ENCODE peak calls at places on chromosomes 3 and 15, in seven cellular contexts. H, S, B, A, V, U and F are unnamed samples.

GRCh38 chr3:177528306-177529070 is 331.2 kb upstream of the TBL1XR1 start:
- DNase-seq in H (no peak), S (peak), B (no peak), A (no peak), V (no peak), U (no peak), F (no peak)

GRCh38 chr3:139561959-139562676 is 22.6 kb upstream of the RBP1 start:
- DNase-seq in H (no peak), S (peak), B (peak), A (no peak), V (peak), U (peak), F (peak)

GRCh38 chr3:105448338-105448982 is 81.8 kb downstream of the ALCAM start:
- DNase-seq in H (no peak), S (peak), B (peak), A (peak), V (no peak), U (peak), F (no peak)

GRCh38 chr3:186621894-186622650 is 9.2 kb downstream of the AHSG start:
- DNase-seq in H (no peak), S (no peak), B (no peak), A (no peak), V (no peak), U (no peak), F (no peak)

GRCh38 chr3:152724270-152724669 is 110.7 kb upstream of the P2RY1 start:
- DNase-seq in H (no peak), S (no peak), B (no peak), A (no peak), V (no peak), U (no peak), F (no peak)

GRCh38 chr3:108178676-108179075 is 43.5 kb downstream of the IFT57 start:
- DNase-seq in H (no peak), S (peak), B (no peak), A (no peak), V (no peak), U (no peak), F (peak)

GRCh38 chr3:150135321-150135721 is 164.6 kb upstream of the PFN2 start:
- DNase-seq in H (no peak), S (peak), B (peak), A (no peak), V (no peak), U (peak), F (no peak)

GRCh38 chr3:120601554-120601953 is 5.4 kb downstream of the NDUFB4 start:
- DNase-seq in H (no peak), S (no peak), B (no peak), A (no peak), V (no peak), U (no peak), F (no peak)

GRCh38 chr15:55789066-55789660 is 46.2 kb upstream of the PRTG start:
- DNase-seq in H (peak), S (no peak), B (peak), A (no peak), V (peak), U (no peak), F (peak)

GRCh38 chr15:55782901-55783300 is 39.9 kb upstream of the PRTG start:
- DNase-seq in H (no peak), S (no peak), B (no peak), A (no peak), V (no peak), U (no peak), F (no peak)

GRCh38 chr15:55784284-55784683 is 41.3 kb upstream of the PRTG start:
- DNase-seq in H (no peak), S (no peak), B (peak), A (no peak), V (no peak), U (peak), F (no peak)

GRCh38 chr15:55791576-55792400 is 48.8 kb upstream of the PRTG start:
- DNase-seq in H (no peak), S (peak), B (peak), A (no peak), V (no peak), U (peak), F (peak)

GRCh38 chr15:55786341-55786740 is 43.4 kb upstream of the PRTG start:
- DNase-seq in H (no peak), S (no peak), B (peak), A (no peak), V (peak), U (no peak), F (no peak)
- H3K18ac ChIP-seq in H (no peak), S (no peak), B (peak), A (no peak), V (no peak), U (no peak), F (peak)

DNA sequence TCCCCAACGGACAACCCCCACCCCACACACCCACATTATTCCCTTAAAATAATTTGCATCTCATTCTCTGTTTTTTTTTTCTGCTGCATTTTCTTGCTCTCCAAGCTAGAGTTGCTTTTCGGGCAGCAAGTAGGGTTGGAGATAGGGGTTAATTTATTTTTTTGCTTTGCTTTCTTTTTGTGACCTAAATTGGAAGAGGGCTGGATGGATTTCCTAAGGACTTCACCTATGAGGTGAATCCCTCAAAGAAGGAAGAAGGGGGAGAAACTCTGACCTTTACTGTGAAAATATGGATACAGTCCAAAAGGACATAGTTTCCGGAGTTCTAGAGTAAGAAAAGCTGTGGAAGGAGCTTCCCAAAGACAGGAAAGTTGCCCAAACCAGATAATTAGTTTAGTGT is 6.7 kb downstream of the SOX2 start:
- DNase-seq in H (no peak), S (no peak), B (no peak), A (no peak), V (no peak), U (no peak), F (no peak)
- H3K23ac ChIP-seq in H (no peak), S (no peak), B (no peak), A (no peak), V (no peak), U (no peak), F (no peak)

GRCh38 chr3:156963096-156963495 is 136.9 kb downstream of the LEKR1 start:
- DNase-seq in H (no peak), S (no peak), B (no peak), A (no peak), V (no peak), U (no peak), F (no peak)

GRCh38 chr3:156952011-156952410 is 125.9 kb downstream of the LEKR1 start:
- DNase-seq in H (no peak), S (no peak), B (no peak), A (no peak), V (no peak), U (no peak), F (no peak)

GRCh38 chr3:156957715-156958114 is 131.6 kb downstream of the LEKR1 start:
- DNase-seq in H (no peak), S (no peak), B (no peak), A (no peak), V (no peak), U (no peak), F (no peak)
- H3K18ac ChIP-seq in H (no peak), S (no peak), B (no peak), A (no peak), V (no peak), U (no peak), F (no peak)

DNA sequence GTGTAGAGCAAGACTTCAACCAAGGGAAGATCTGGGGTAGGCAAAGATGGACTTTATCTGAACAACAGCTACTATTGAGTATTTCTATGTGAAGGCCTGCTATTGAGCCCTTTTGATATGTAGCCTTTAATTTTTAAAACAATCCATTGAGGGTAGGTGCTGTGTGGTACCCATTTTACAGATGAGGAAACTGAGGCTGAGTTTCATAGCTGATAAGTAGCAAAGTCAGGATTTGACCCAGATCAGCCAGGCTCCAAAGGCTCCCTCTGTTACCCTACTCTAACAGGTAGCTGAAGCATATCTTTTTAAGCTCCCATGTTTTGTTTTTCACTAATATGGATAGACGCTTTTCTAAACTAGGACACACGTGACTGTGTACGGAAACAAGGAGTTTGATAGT is 2.4 kb upstream of the FGD5 start:
- DNase-seq in H (no peak), S (no peak), B (no peak), A (no peak), V (no peak), U (no peak), F (no peak)
- H3K23ac ChIP-seq in H (no peak), S (no peak), B (no peak), A (no peak), V (no peak), U (no peak), F (no peak)

DNA sequence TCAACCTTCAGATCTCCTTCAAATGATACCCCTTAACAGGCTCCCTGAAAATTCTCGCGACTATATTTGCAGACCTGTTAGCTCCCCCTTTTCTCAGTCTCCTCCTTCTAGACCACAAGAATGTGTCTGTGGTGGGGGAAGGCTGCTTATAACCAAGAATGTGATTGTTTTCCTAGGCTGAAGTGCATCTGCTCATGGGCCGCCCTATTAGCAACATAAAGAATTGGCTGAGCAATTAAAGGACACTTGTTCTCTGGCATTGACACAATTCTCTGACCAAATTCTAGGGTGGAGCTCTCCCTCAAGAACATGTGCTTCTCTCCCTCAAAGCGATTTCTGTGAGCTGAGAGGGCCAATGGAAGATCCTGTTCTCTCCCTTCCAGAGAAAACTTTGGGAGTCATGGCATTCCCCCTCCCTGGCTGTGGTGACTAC is 19.0 kb upstream of the LIMD1 start:
- DNase-seq in H (no peak), S (no peak), B (peak), A (no peak), V (no peak), U (no peak), F (no peak)
- H3K18ac ChIP-seq in H (no peak), S (no peak), B (no peak), A (no peak), V (no peak), U (no peak), F (no peak)

GRCh38 chr3:46965151-46965550 is 11.4 kb downstream of the CCDC12 start:
- DNase-seq in H (no peak), S (no peak), B (peak), A (no peak), V (no peak), U (no peak), F (no peak)
- H3K23ac ChIP-seq in H (no peak), S (no peak), B (no peak), A (no peak), V (no peak), U (no peak), F (no peak)

DNA sequence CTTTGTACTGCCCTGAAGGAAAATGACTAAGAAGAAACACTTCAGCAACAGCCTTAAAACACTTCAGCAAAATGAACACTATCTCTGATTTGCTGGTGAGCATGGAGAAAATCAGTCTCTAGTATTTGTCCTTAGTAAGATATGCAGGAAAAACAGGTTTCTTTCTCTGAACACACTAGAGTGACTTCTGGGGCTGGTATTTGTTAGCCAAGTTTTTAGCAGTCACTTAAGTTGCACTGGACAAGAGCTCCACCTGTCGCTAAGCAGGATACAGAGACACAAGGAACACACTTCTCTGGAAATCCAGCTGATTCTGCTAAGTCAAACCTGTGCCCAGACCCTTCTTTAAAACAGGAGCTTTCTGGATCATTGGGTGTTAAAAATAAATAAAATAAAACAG is 65.3 kb downstream of the CHAC1 start:
- DNase-seq in H (no peak), S (peak), B (peak), A (no peak), V (no peak), U (peak), F (peak)
- H3K18ac ChIP-seq in H (no peak), S (peak), B (no peak), A (no peak), V (no peak), U (no peak), F (no peak)

GRCh38 chr3:127786358-127787070 is 35.8 kb downstream of the MGLL start:
- DNase-seq in H (no peak), S (peak), B (no peak), A (no peak), V (no peak), U (no peak), F (no peak)

GRCh38 chr3:127785711-127786265 is 36.5 kb downstream of the MGLL start:
- DNase-seq in H (no peak), S (no peak), B (no peak), A (no peak), V (no peak), U (no peak), F (no peak)

GRCh38 chr3:127783166-127783565 is 39.1 kb downstream of the MGLL start:
- DNase-seq in H (no peak), S (no peak), B (no peak), A (no peak), V (no peak), U (no peak), F (no peak)

GRCh38 chr3:127784865-127785710 is 37.2 kb downstream of the MGLL start:
- DNase-seq in H (no peak), S (no peak), B (no peak), A (no peak), V (no peak), U (no peak), F (no peak)

GRCh38 chr3:127784283-127784682 is 38.0 kb downstream of the MGLL start:
- DNase-seq in H (no peak), S (no peak), B (no peak), A (no peak), V (no peak), U (no peak), F (no peak)
- H3K23ac ChIP-seq in H (no peak), S (peak), B (no peak), A (no peak), V (no peak), U (no peak), F (no peak)

DNA sequence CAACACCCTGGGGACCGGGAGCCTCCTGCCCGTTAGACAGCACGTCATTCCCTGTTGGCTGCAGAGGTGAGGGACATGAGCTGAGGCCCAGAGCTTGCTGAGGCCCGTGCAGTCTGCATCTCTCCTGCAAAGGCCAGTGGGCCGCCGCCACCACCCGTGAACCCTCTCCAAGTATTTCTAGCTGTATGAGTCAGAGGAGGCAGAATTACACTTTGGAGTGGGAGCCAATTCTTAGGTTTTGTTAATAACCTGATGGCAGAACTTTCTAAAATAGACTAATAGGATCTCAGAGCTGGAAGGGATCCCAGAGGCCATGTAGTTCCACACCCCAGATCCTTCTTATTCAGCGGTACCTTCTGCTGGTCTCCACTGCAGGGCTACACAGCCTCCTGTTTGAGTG is 335.2 kb upstream of the CTDSPL start:
- DNase-seq in H (no peak), S (peak), B (no peak), A (no peak), V (no peak), U (no peak), F (no peak)
- H3K18ac ChIP-seq in H (no peak), S (no peak), B (no peak), A (no peak), V (no peak), U (no peak), F (no peak)